ENCODE peak calls at places on chromosomes 2 and 18, in six cellular contexts. R, S, G, N, D and C are unnamed samples.

GRCh38 chr2:182594286-182594685 is 121.8 kb upstream of the DNAJC10 start:
- DNase-seq in R (no peak), S (peak), G (no peak), N (no peak), D (no peak), C (no peak)

GRCh38 chr18:79940814-79941472 is 10.5 kb downstream of the SLC66A2 start:
- DNase-seq in R (no peak), S (no peak), G (peak), N (no peak), D (no peak), C (no peak)

GRCh38 chr18:49846263-49846662 is 32.9 kb upstream of the ACAA2 start:
- DNase-seq in R (no peak), S (peak), G (no peak), N (no peak), D (no peak), C (no peak)

GRCh38 chr2:20584045-20584636 is 66.8 kb downstream of the HS1BP3 start:
- DNase-seq in R (no peak), S (no peak), G (peak), N (no peak), D (no peak), C (no peak)

GRCh38 chr2:137208361-137208973 is 443.1 kb downstream of the THSD7B start:
- DNase-seq in R (peak), S (no peak), G (no peak), N (no peak), D (peak), C (no peak)

GRCh38 chr2:8514748-8515389 is 167.0 kb upstream of the ID2 start:
- DNase-seq in R (no peak), S (no peak), G (no peak), N (no peak), D (no peak), C (no peak)

GRCh38 chr2:46978696-46979095 is 63.1 kb upstream of the MCFD2 start:
- DNase-seq in R (peak), S (no peak), G (no peak), N (no peak), D (no peak), C (no peak)

GRCh38 chr2:6780765-6781274 is 84.9 kb downstream of the CMPK2 start:
- DNase-seq in R (peak), S (peak), G (no peak), N (no peak), D (no peak), C (no peak)

GRCh38 chr2:47534179-47534919 is 131.4 kb downstream of the MSH2 start:
- DNase-seq in R (peak), S (peak), G (no peak), N (peak), D (peak), C (no peak)

GRCh38 chr18:48228841-48229240 is 180.3 kb downstream of the ZBTB7C start:
- DNase-seq in R (no peak), S (no peak), G (no peak), N (no peak), D (no peak), C (no peak)

GRCh38 chr2:216690451-216691209 is 4.7 kb downstream of the IGFBP5 start:
- DNase-seq in R (peak), S (peak), G (no peak), N (no peak), D (no peak), C (no peak)

GRCh38 chr2:238651306-238652052 is 196.4 kb upstream of the TWIST2 start:
- DNase-seq in R (no peak), S (no peak), G (no peak), N (no peak), D (no peak), C (no peak)

GRCh38 chr2:106159867-106160785 is 34.0 kb downstream of the UXS1 start:
- DNase-seq in R (no peak), S (no peak), G (no peak), N (no peak), D (no peak), C (no peak)

GRCh38 chr2:98458667-98459380 is 14.2 kb downstream of the INPP4A start:
- DNase-seq in R (no peak), S (no peak), G (no peak), N (no peak), D (no peak), C (no peak)

GRCh38 chr18:46560671-46561045 is 96.4 kb downstream of the LOXHD1 start:
- DNase-seq in R (no peak), S (no peak), G (no peak), N (no peak), D (no peak), C (peak)

GRCh38 chr2:13020469-13020868 is 303.7 kb downstream of the TRIB2 start:
- DNase-seq in R (no peak), S (no peak), G (no peak), N (no peak), D (no peak), C (no peak)

GRCh38 chr18:57025525-57025924 is 121.4 kb upstream of the BOD1L2 start:
- DNase-seq in R (peak), S (no peak), G (no peak), N (no peak), D (no peak), C (no peak)

GRCh38 chr2:10260130-10260529 is 42.6 kb upstream of the HPCAL1 start:
- DNase-seq in R (no peak), S (no peak), G (no peak), N (no peak), D (no peak), C (no peak)

GRCh38 chr2:64348386-64349142 is 105.4 kb upstream of the LGALSL start:
- DNase-seq in R (peak), S (peak), G (no peak), N (no peak), D (no peak), C (no peak)

GRCh38 chr18:10892801-10893595 is 256.4 kb downstream of the PIEZO2 start:
- DNase-seq in R (peak), S (peak), G (no peak), N (no peak), D (no peak), C (no peak)

GRCh38 chr2:43363086-43363485 is 136.7 kb upstream of the ZFP36L2 start:
- DNase-seq in R (no peak), S (no peak), G (no peak), N (no peak), D (no peak), C (no peak)

GRCh38 chr18:61388010-61388409 is 54.8 kb downstream of the CDH20 start:
- DNase-seq in R (no peak), S (peak), G (no peak), N (no peak), D (no peak), C (no peak)

GRCh38 chr18:6729247-6730091 is at the start of gene ARHGAP28:
- DNase-seq in R (peak), S (peak), G (peak), N (peak), D (peak), C (peak)

GRCh38 chr18:79853303-79853992 is 55.7 kb downstream of the KCNG2 start:
- DNase-seq in R (no peak), S (no peak), G (no peak), N (no peak), D (no peak), C (peak)

GRCh38 chr2:148739454-148740105 is 95.0 kb downstream of the EPC2 start:
- DNase-seq in R (no peak), S (no peak), G (no peak), N (no peak), D (no peak), C (no peak)

GRCh38 chr2:239897596-239898235 is 127.4 kb downstream of the NDUFA10 start:
- DNase-seq in R (no peak), S (no peak), G (peak), N (no peak), D (no peak), C (no peak)

GRCh38 chr18:70288171-70288850 is 534 bp upstream of the SOCS6 start:
- DNase-seq in R (peak), S (peak), G (peak), N (peak), D (peak), C (peak)

DNA sequence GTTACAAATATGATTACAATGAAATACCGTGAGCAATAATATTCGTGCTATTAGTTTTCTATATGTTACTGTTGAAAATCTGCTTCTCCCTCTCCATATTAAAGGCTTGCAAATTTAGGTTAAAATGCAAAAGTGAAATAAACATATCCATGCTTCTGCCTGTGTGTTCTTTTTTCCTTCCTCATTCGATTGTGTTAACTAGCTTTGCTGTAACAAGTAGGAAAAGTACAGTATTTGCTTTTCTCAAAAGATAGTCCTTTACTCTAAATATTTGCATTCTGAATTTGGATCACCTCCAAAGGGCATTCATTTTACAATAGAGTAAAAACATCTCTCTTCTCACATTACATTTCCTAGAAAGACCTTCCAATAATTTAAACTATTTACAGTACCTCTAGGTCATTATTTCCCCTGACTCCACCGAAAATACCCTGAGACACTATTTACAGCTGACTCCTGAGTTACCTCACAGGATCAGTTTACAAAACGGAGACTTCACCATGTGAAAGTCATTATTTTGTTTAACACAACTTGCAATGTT is 835.0 kb upstream of the FANCL start:
- DNase-seq in R (no peak), S (no peak), G (no peak), N (no peak), D (no peak), C (no peak)
- H2BK15ac ChIP-seq in R (no peak), S (no peak), G (no peak), N (no peak), D (no peak), C (no peak)

DNA sequence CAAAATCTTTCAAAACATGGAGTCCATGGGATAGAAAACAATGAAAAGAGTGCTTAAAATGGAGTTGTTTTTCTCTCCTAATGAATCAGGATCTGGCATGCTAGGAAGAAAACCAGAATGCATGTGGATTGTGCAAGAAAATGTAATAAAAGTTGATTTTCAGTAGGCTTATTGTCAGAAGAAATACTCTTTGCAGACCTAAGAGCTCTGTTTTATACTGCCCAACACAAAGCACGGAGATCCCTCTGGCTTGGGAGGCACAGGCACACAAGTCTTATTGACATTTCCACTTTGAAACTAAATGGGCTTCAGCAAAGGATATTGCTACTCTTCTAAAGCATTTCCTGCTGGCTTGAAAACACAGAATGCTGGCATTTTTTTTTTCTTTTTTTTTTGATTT is 15.5 kb upstream of the DAPL1 start:
- DNase-seq in R (peak), S (no peak), G (no peak), N (no peak), D (no peak), C (no peak)
- H2BK15ac ChIP-seq in R (no peak), S (no peak), G (no peak), N (no peak), D (no peak), C (no peak)

DNA sequence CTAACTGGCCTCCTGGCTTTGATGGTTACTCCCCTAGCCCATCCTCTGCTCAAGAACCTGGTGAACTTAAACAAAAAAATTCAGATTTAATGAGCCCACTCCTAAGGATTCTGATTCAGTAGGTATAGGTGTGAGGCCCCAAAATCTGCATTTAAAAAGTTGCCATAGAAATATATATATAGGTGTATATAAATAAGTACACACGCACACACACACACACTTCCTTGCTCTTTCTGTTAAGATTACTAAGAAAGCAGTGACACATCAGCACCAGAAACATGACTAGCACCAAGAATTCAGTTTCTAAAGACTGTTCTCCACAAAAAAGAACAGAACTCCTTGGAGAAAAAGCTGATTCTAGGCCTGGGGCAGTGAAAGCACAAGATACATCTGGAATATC is 17.8 kb downstream of the EML6 start:
- DNase-seq in R (no peak), S (peak), G (no peak), N (no peak), D (no peak), C (no peak)
- H2BK15ac ChIP-seq in R (no peak), S (no peak), G (no peak), N (no peak), D (no peak), C (no peak)

DNA sequence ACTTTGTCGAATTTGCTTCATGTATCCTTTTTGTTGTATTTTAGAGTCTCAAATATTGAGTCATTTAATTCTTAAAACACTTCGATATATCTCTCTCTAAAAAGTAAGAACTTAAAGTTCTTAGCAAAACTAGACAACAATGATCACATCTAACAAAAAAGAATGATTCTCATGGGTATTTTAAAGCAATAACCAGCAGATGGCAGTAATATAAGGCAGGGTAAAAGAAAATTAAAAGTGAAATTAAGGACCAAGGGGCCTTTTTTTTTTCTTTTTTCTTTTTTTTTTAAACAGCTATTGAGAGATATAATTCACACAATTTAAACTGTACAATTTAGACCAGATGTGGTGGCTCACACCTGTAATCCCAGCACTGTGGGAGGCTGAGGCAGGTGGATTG is 9.9 kb upstream of the AOX1 start:
- DNase-seq in R (peak), S (peak), G (no peak), N (no peak), D (no peak), C (no peak)
- H2BK15ac ChIP-seq in R (no peak), S (no peak), G (no peak), N (no peak), D (no peak), C (no peak)

GRCh38 chr2:69125816-69126215 is 112.8 kb downstream of the ANTXR1 start:
- DNase-seq in R (no peak), S (no peak), G (no peak), N (no peak), D (no peak), C (no peak)
- H2BK15ac ChIP-seq in R (no peak), S (no peak), G (no peak), N (no peak), D (no peak), C (no peak)

DNA sequence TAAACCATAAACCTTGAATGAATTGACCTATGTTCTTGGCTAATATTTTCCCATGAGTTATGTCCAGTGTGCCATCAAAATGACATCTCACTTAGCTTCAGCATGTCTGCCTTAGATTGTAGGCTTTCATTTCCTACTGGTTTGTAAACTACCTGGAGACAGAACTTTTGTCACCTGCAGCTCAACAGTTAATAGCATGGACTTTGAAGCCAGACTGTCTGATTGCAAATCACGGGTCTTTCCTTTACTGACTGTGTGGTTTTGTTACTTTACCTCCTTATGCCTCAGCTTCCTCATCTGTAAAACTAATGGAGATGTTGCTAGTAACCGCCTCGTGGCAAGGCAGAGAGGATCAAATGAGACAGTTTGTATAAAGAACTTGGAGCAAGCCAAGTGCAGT is 187.1 kb downstream of the SUCLG1 start:
- DNase-seq in R (no peak), S (no peak), G (no peak), N (no peak), D (no peak), C (no peak)
- H2BK15ac ChIP-seq in R (no peak), S (no peak), G (no peak), N (no peak), D (no peak), C (no peak)

DNA sequence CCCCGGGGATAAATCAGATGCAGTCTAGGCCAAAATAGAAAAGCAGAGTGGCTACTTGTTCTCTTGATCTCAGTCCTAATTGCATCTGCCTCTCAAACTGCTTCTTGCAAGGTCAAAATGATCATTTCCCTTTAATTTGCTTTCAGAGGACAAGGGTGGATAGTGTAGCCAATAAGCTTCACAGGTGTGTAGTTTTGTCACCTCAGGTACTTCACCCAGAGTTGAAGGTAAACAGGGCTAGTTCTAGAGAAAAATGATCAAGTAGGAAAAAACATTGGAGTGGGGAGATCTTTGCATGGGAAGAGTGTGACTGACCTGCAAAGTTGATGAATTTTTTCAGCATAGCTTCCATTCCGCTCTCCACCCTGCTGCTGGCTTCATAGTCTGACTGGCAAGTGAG is 8.7 kb downstream of the ERICH2 start:
- DNase-seq in R (no peak), S (no peak), G (no peak), N (no peak), D (no peak), C (no peak)
- H2BK15ac ChIP-seq in R (no peak), S (no peak), G (no peak), N (no peak), D (no peak), C (no peak)